ENCODE peak calls at places on chromosome 1, in eight cellular contexts. D is AG08396; E is CD8-positive, alpha-beta memory T cell; N is stimulated activated CD8-positive, alpha-beta memory T cell treated with anti-CD3 and anti-CD28 coated beads, Interleukin-15, amount 100 ng/mL, for 24 hours; R is iris pigment epithelial cell; S is Right ventricle myocardium superior; M is cardiac septum; K is MCF 10A. H is an unnamed sample.

GRCh38 chr1:217881607-217882332 is 250.6 kb downstream of the SPATA17 start:
- DNase-seq in D (no peak), E (no peak), N (no peak), R (no peak), S (no peak), M (no peak), K (no peak), H (peak)

GRCh38 chr1:24991242-24992037 is 61.4 kb upstream of the RUNX3 start:
- DNase-seq in D (no peak), E (no peak), N (no peak), R (no peak), S (no peak), M (no peak), K (no peak), H (no peak)

GRCh38 chr1:153616144-153616884 is at the start of gene S100A14:
- DNase-seq in D (no peak), E (no peak), N (no peak), R (no peak), S (peak), M (no peak), K (peak), H (no peak)

GRCh38 chr1:110069302-110070281 is 880 bp downstream of the ALX3 start:
- DNase-seq in D (no peak), E (no peak), N (no peak), R (no peak), S (no peak), M (no peak), K (no peak), H (no peak)

GRCh38 chr1:16727190-16728111 is 12.9 kb upstream of the RNU1-4 start:
- DNase-seq in D (no peak), E (peak), N (no peak), R (peak), S (peak), M (peak), K (peak), H (peak)

GRCh38 chr1:37391181-37391949 is 83.0 kb upstream of the ZC3H12A start:
- DNase-seq in D (no peak), E (no peak), N (no peak), R (no peak), S (no peak), M (no peak), K (no peak), H (peak)

GRCh38 chr1:231629132-231629531 is 2.5 kb downstream of the DISC1 start:
- DNase-seq in D (no peak), E (no peak), N (no peak), R (peak), S (peak), M (peak), K (no peak), H (peak)

GRCh38 chr1:21848524-21849174 is 36.6 kb downstream of the LDLRAD2 start:
- DNase-seq in D (no peak), E (no peak), N (no peak), R (no peak), S (no peak), M (no peak), K (no peak), H (no peak)

GRCh38 chr1:30034627-30035521 is 688.5 kb downstream of the MATN1 start:
- DNase-seq in D (no peak), E (no peak), N (no peak), R (no peak), S (no peak), M (no peak), K (peak), H (peak)

GRCh38 chr1:245901565-245901964 is 605.5 kb downstream of the SMYD3 start:
- DNase-seq in D (no peak), E (no peak), N (no peak), R (no peak), S (no peak), M (no peak), K (no peak), H (no peak)

GRCh38 chr1:222928212-222928611 is 113.4 kb downstream of the DISP1 start:
- DNase-seq in D (no peak), E (no peak), N (no peak), R (peak), S (peak), M (peak), K (no peak), H (peak)

H was measured in ELR.